ENCODE peak calls at places on chromosomes 3 and 15, in five cellular contexts. One of them, this sample, is unnamed.

GRCh38 chr3:42085641-42086376 is 5.3 kb upstream of the TRAK1 start:
- DNase-seq in IMR-90: no peak
- DNase-seq in mesenchymal stem cell: no peak
- DNase-seq in H9: no peak
- DNase-seq in mesendoderm: no peak
- DNase-seq in this sample: no peak

GRCh38 chr3:127784865-127785710 is 37.2 kb downstream of the MGLL start:
- DNase-seq in IMR-90: no peak
- DNase-seq in mesenchymal stem cell: no peak
- DNase-seq in H9: no peak
- DNase-seq in mesendoderm: no peak
- DNase-seq in this sample: no peak

GRCh38 chr3:127448161-127448561 is 142.4 kb downstream of the TPRA1 start:
- DNase-seq in IMR-90: no peak
- DNase-seq in mesenchymal stem cell: no peak
- DNase-seq in H9: peak
- DNase-seq in mesendoderm: peak
- DNase-seq in this sample: no peak

GRCh38 chr15:77525907-77526581 is 105.4 kb downstream of the HMG20A start:
- DNase-seq in IMR-90: no peak
- DNase-seq in mesenchymal stem cell: no peak
- DNase-seq in H9: no peak
- DNase-seq in mesendoderm: no peak
- DNase-seq in this sample: no peak

GRCh38 chr15:84929795-84930371 is 45.4 kb downstream of the SLC28A1 start:
- DNase-seq in IMR-90: peak
- DNase-seq in mesenchymal stem cell: peak
- DNase-seq in H9: no peak
- DNase-seq in mesendoderm: no peak
- DNase-seq in this sample: no peak

GRCh38 chr3:43638594-43639447 is 17.0 kb upstream of the ANO10 start:
- DNase-seq in IMR-90: peak
- DNase-seq in mesenchymal stem cell: no peak
- DNase-seq in H9: peak
- DNase-seq in mesendoderm: peak
- DNase-seq in this sample: no peak

GRCh38 chr15:78951841-78952238 is 7.0 kb upstream of the CTSH start:
- DNase-seq in IMR-90: peak
- DNase-seq in mesenchymal stem cell: peak
- DNase-seq in H9: no peak
- DNase-seq in mesendoderm: peak
- DNase-seq in this sample: no peak

GRCh38 chr3:123147754-123148535 is 53.8 kb upstream of the SEC22A start:
- DNase-seq in IMR-90: no peak
- DNase-seq in mesenchymal stem cell: no peak
- DNase-seq in H9: no peak
- DNase-seq in mesendoderm: no peak
- DNase-seq in this sample: no peak

GRCh38 chr3:71309886-71310285 is 273.6 kb downstream of the FOXP1 start:
- DNase-seq in IMR-90: peak
- DNase-seq in mesenchymal stem cell: no peak
- DNase-seq in H9: no peak
- DNase-seq in mesendoderm: no peak
- DNase-seq in this sample: no peak

GRCh38 chr3:32109256-32109655 is 2.8 kb downstream of the GPD1L start:
- DNase-seq in IMR-90: peak
- DNase-seq in mesenchymal stem cell: peak
- DNase-seq in H9: no peak
- DNase-seq in mesendoderm: peak
- DNase-seq in this sample: no peak

GRCh38 chr3:159586587-159587202 is 401.9 kb upstream of the IL12A start:
- DNase-seq in IMR-90: peak
- DNase-seq in mesenchymal stem cell: peak
- DNase-seq in H9: peak
- DNase-seq in mesendoderm: peak
- DNase-seq in this sample: peak

GRCh38 chr3:27290760-27291159 is 78.4 kb downstream of the NEK10 start:
- DNase-seq in IMR-90: peak
- DNase-seq in mesenchymal stem cell: no peak
- DNase-seq in H9: no peak
- DNase-seq in mesendoderm: no peak
- DNase-seq in this sample: no peak
- H2BK120ac ChIP-seq in IMR-90: no peak
- H2BK120ac ChIP-seq in mesenchymal stem cell: no peak
- H2BK120ac ChIP-seq in H9: no peak
- H2BK120ac ChIP-seq in mesendoderm: no peak
- H2BK120ac ChIP-seq in this sample: no peak

GRCh38 chr15:66777596-66778313 is 75.7 kb downstream of the SMAD6 start:
- DNase-seq in IMR-90: no peak
- DNase-seq in mesenchymal stem cell: no peak
- DNase-seq in H9: no peak
- DNase-seq in mesendoderm: no peak
- DNase-seq in this sample: no peak

GRCh38 chr15:66778314-66778665 is 76.3 kb downstream of the SMAD6 start:
- DNase-seq in IMR-90: no peak
- DNase-seq in mesenchymal stem cell: no peak
- DNase-seq in H9: no peak
- DNase-seq in mesendoderm: no peak
- DNase-seq in this sample: no peak

GRCh38 chr15:66778716-66779115 is 76.7 kb downstream of the SMAD6 start:
- DNase-seq in IMR-90: no peak
- DNase-seq in mesenchymal stem cell: no peak
- DNase-seq in H9: no peak
- DNase-seq in mesendoderm: no peak
- DNase-seq in this sample: no peak

GRCh38 chr15:66775127-66776105 is 73.4 kb downstream of the SMAD6 start:
- DNase-seq in IMR-90: no peak
- DNase-seq in mesenchymal stem cell: no peak
- DNase-seq in H9: no peak
- DNase-seq in mesendoderm: no peak
- DNase-seq in this sample: no peak

DNA sequence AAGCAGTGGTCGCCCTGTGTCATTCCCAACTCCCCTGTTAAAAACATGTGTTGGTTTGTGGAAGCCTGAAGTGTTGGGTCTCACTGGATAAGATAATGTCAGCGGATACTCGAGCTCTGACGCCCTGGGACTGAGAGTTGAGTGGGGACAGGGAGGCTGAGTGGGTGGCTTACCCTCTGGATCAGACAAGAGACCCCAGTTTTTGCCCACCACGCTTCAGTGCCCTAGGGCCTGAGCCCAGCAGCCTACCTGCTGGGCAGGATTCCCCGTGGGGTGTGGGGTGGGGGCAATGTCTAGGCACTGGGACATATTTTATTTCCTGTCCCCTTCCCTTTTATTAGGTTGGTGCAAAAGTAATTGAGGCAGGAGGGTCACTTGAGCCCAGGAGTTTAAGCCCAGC is 75.0 kb downstream of the SMAD6 start:
- DNase-seq in IMR-90: no peak
- DNase-seq in mesenchymal stem cell: no peak
- DNase-seq in H9: no peak
- DNase-seq in mesendoderm: no peak
- DNase-seq in this sample: no peak
- H4K8ac ChIP-seq in IMR-90: no peak
- H4K8ac ChIP-seq in mesenchymal stem cell: no peak
- H4K8ac ChIP-seq in H9: no peak
- H4K8ac ChIP-seq in mesendoderm: no peak
- H4K8ac ChIP-seq in this sample: no peak

DNA sequence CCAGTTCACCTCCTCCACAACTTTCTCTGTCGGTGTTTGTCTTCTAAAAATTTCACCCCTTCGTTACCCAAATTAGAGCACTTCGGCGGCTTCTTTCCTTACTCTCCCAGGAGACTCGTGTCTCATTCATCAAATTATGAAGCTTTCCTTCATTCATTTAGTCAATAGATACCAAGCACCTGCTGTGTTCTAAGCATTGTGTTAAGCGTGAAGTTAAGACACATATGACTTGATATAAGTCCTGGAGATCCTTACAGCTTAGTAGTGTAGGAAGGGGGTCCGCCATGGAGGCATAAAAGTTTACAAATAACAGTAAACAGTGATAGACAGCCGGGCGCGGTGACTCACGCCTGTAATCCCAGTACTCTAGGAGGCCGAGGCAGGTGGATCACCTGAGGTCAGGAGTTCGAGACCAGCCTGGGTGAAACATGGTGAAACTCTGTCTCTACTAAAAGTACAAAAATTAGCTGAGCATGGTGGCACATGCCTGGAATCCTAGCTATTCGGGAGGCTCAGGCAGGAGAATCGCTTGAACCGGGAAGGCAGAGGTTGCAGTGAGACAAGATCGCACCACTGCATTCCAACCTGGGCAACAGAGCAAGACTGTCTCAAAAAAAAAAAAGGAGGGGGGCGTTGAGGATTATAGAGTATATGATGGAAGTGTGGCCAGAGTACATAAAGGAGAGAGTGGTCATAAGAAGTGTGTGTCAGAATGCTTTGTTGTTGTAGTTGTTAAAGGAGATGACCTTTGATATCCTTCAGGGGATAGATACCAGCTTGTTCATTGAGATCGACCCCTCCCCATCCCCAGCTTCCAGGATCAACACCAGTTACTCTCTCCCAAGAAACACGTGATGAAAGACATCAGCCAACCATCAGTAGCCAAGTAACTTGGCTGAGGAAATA is 744 bp upstream of the CCDC32 start:
- DNase-seq in IMR-90: no peak
- DNase-seq in mesenchymal stem cell: no peak
- DNase-seq in H9: no peak
- DNase-seq in mesendoderm: peak
- DNase-seq in this sample: no peak
- H3K9ac ChIP-seq in IMR-90: peak
- H3K9ac ChIP-seq in mesenchymal stem cell: peak
- H3K9ac ChIP-seq in H9: no peak
- H3K9ac ChIP-seq in mesendoderm: peak
- H3K9ac ChIP-seq in this sample: no peak

DNA sequence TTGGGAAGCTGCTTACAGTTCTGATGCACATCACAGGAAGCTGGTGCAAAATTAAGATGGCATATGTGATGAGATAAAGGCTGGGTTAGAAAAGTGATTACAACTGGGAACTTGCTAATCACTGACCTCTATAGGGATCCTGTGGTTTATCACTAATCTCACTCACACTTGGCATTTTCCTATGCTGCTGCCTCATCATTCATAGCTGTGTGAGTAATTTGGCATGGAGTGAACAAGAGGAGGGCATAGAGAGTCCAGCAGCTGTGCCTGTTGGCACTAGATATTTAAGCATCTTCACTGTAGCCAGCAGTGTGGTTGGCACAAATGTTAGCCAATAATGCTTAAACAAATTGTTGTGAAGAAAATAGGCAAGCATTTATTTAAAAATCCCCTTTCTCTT is 217.7 kb upstream of the CGNL1 start:
- DNase-seq in IMR-90: peak
- DNase-seq in mesenchymal stem cell: no peak
- DNase-seq in H9: no peak
- DNase-seq in mesendoderm: peak
- DNase-seq in this sample: no peak
- H2BK120ac ChIP-seq in IMR-90: peak
- H2BK120ac ChIP-seq in mesenchymal stem cell: no peak
- H2BK120ac ChIP-seq in H9: no peak
- H2BK120ac ChIP-seq in mesendoderm: no peak
- H2BK120ac ChIP-seq in this sample: no peak

GRCh38 chr3:169945313-169945712 is 21.3 kb upstream of the SEC62 start:
- DNase-seq in IMR-90: no peak
- DNase-seq in mesenchymal stem cell: peak
- DNase-seq in H9: no peak
- DNase-seq in mesendoderm: no peak
- DNase-seq in this sample: no peak

GRCh38 chr3:169946336-169946735 is 20.3 kb upstream of the SEC62 start:
- DNase-seq in IMR-90: no peak
- DNase-seq in mesenchymal stem cell: no peak
- DNase-seq in H9: no peak
- DNase-seq in mesendoderm: no peak
- DNase-seq in this sample: no peak

GRCh38 chr3:169952045-169952444 is 14.6 kb upstream of the SEC62 start:
- DNase-seq in IMR-90: no peak
- DNase-seq in mesenchymal stem cell: no peak
- DNase-seq in H9: no peak
- DNase-seq in mesendoderm: no peak
- DNase-seq in this sample: no peak

GRCh38 chr3:169953462-169954141 is 13.0 kb upstream of the SEC62 start:
- DNase-seq in IMR-90: no peak
- DNase-seq in mesenchymal stem cell: no peak
- DNase-seq in H9: no peak
- DNase-seq in mesendoderm: no peak
- DNase-seq in this sample: no peak

DNA sequence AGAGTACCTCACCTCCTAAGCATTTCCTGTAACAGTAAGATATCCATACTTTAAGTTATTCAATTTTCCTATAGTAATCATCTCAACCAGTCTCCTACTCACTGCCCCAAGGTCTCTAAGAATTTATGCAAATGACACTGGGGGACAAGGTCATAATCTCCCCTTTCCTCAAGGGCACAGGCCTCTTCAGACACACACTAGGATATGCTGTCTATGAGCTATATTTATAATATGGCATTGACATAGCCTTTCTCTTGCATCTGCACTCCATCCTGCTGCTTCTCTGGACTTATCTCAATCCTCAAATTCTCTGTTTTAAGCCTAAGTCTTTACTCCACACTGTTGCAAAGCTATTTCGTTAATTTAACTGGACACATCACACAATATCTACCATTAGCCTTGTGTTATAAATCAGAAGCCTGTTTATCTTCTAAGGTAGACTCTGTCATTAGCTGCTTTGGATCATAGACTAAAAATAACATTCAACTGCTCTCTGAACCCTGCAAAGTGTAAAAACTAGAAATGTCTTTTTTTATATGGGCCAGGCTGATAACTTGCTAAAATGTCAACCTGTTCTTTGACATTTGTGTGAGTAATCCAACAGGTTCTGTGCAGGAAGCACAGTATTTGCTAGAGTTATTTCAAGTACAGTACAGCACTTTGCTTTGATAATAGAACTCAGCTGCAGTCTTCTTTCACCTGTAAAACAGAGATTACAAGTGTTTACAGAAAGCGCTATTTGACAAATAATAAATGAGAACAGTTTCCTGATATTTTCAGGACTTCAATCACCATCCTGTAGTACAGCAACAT is 17.8 kb upstream of the SEC62 start:
- DNase-seq in IMR-90: no peak
- DNase-seq in mesenchymal stem cell: no peak
- DNase-seq in H9: no peak
- DNase-seq in mesendoderm: no peak
- DNase-seq in this sample: no peak
- H4K8ac ChIP-seq in IMR-90: no peak
- H4K8ac ChIP-seq in mesenchymal stem cell: no peak
- H4K8ac ChIP-seq in H9: no peak
- H4K8ac ChIP-seq in mesendoderm: no peak
- H4K8ac ChIP-seq in this sample: no peak

This sample was measured in neuronal stem cell.